ENCODE peak calls at places on chromosome 16, in six cellular contexts. O is progenitor cell of endocrine pancreas, I is pancreas, V is nephron progenitor cell, R is cardiac fibroblast, M is BE2C. D is an unnamed sample.

GRCh38 chr16:86558355-86559193 is 3.5 kb upstream of the MTHFSD start:
- DNase-seq in O (no peak), I (no peak), V (no peak), R (no peak), M (no peak), D (no peak)

GRCh38 chr16:48870141-48870540 is 260.2 kb upstream of the N4BP1 start:
- DNase-seq in O (no peak), I (no peak), V (no peak), R (no peak), M (no peak), D (no peak)

GRCh38 chr16:2388875-2389433 is 40.3 kb upstream of the CCNF start:
- DNase-seq in O (no peak), I (peak; percentile 90), V (no peak), R (peak; percentile 92), M (no peak), D (no peak)

GRCh38 chr16:71630808-71631207 is 4.8 kb downstream of the MARVELD3 start:
- DNase-seq in O (no peak), I (no peak), V (no peak), R (no peak), M (no peak), D (no peak)

GRCh38 chr16:25488435-25488834 is 203.3 kb upstream of the HS3ST4 start:
- DNase-seq in O (no peak), I (no peak), V (no peak), R (no peak), M (no peak), D (no peak)

GRCh38 chr16:58654456-58655214 is 25.0 kb upstream of the CNOT1 start:
- DNase-seq in O (no peak), I (no peak), V (no peak), R (no peak), M (no peak), D (no peak)

GRCh38 chr16:17072104-17072503 is 398.7 kb downstream of the XYLT1 start:
- DNase-seq in O (no peak), I (no peak), V (no peak), R (peak; percentile 0), M (no peak), D (no peak)

GRCh38 chr16:87044031-87044380 is 273.2 kb downstream of the C16orf95 start:
- DNase-seq in O (no peak), I (no peak), V (no peak), R (no peak), M (no peak), D (no peak)

GRCh38 chr16:276360-277077 is 775 bp upstream of the RGS11 start:
- DNase-seq in O (no peak), I (no peak), V (no peak), R (no peak), M (peak; percentile 11), D (no peak)

GRCh38 chr16:4401510-4401909 is 14.9 kb downstream of the CORO7 start:
- DNase-seq in O (no peak), I (no peak), V (no peak), R (no peak), M (peak; percentile 52), D (no peak)

GRCh38 chr16:75432828-75433731 is at the start of gene CFDP1:
- DNase-seq in O (peak; percentile 90), I (peak; percentile 96), V (peak; percentile 96), R (peak; percentile 95), M (peak; percentile 98), D (peak; percentile 98)

DNA sequence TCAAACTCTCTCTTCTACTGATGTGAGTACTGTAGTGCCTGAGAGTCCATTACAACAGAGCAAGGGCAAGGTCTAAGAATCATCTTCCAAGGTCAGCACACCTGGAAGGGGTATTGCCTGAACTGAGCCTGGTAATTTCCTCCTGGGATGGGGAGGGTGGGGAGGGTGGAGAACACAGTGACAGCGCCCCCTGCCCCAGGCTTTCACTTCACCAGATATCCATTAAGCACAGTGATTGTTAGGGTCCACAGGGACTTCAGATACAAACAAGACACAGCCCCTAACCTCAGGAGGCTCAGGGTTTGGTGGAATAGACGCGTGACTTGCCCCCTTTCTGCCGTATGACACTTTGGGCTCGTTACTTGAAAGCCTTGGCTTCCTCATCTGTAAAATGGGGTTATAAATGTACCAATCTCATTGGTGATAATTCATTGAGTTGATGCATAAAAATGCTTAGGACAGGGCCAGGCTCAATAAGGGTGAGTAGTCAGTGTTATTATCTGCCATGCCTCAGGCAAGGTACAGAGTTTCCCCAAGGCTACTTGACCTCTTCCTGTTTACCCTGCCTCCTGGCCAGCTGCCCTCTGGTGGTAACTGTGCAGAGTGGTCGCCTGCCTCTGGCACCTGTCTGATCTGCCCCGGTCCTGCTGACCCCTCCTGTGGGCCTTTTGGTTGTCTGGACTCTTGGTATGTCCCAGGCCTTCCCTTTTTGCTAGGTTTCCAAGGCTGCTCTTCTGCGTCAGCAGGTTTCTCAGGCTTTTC is 13.1 kb upstream of the BRD7 start:
- DNase-seq in O (no peak), I (no peak), V (no peak), R (no peak), M (no peak), D (no peak)
- TF ChIP-seq CTCF in O (peak; percentile 23), I (no peak), V (no peak), R (peak; percentile 15), M (no peak), D (no peak)

GRCh38 chr16:14415291-14415690 is 214.8 kb downstream of the PARN start:
- DNase-seq in O (no peak), I (no peak), V (no peak), R (no peak), M (no peak), D (no peak)
- TF ChIP-seq CTCF in O (no peak), I (no peak), V (no peak), R (no peak), M (no peak), D (no peak)

GRCh38 chr16:56861092-56861610 is 3.9 kb upstream of the SLC12A3 start:
- DNase-seq in O (no peak), I (peak; percentile 42), V (no peak), R (no peak), M (peak; percentile 81), D (peak; percentile 22)
- TF ChIP-seq CTCF in O (no peak), I (no peak), V (no peak), R (no peak), M (no peak), D (no peak)

GRCh38 chr16:54930034-54930938 is at the start of gene IRX5:
- DNase-seq in O (peak; percentile 55), I (peak; percentile 87), V (peak; percentile 82), R (peak; percentile 97), M (peak; percentile 94), D (peak; percentile 43)
- TF ChIP-seq CTCF in O (peak; percentile 24), I (no peak), V (no peak), R (peak; percentile 20), M (no peak), D (no peak)

DNA sequence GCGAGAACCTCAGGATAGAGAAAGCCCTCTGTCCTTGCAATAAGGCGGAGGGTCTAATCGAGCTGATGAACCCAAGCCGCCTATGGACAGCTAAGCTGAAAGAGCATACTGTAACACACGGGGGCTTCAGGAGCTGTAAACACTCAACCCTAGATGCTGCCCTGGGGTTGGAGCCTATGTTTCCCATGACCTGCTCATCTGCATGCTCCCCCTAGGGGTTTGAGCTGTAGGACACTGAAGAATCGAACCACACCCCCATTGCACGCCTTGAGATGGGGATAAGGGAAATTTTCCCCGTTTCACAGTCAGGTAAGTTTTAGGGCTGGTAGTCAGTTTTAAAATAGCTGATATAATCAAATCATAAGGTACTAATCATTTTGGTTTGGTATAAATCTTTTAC is 675.6 kb upstream of the CDH8 start:
- DNase-seq in O (no peak), I (no peak), V (no peak), R (no peak), M (peak; percentile 11), D (no peak)
- TF ChIP-seq CTCF in O (no peak), I (no peak), V (no peak), R (no peak), M (peak; percentile 36), D (no peak)

GRCh38 chr16:29784901-29785500 is 5.5 kb upstream of the KIF22 start:
- DNase-seq in O (peak; percentile 56), I (peak; percentile 73), V (peak; percentile 76), R (peak; percentile 65), M (no peak), D (peak; percentile 79)
- TF ChIP-seq CTCF in O (peak; percentile 91), I (peak; percentile 77), V (peak; percentile 66), R (peak; percentile 88), M (no peak), D (peak; percentile 87)

D was measured in GM10248.